ENCODE peak calls at places on chromosomes 5 and 9, in four cellular contexts. J is prostate gland, O is Panc1, M is glutamatergic neuron. A is an unnamed sample.

GRCh38 chr5:172642046-172642409 is 965 bp downstream of the NEURL1B start:
- DNase-seq in J (no peak), O (no peak), M (no peak), A (no peak)

GRCh38 chr5:176837707-176838115 is 27.4 kb downstream of the UNC5A start:
- DNase-seq in J (peak; percentile 78), O (no peak), M (no peak), A (peak; percentile 57)

GRCh38 chr5:149387982-149388381 is 8.9 kb upstream of the IL17B start:
- DNase-seq in J (no peak), O (no peak), M (no peak), A (no peak)

GRCh38 chr5:139419793-139420192 is 15.9 kb upstream of the SPATA24 start:
- DNase-seq in J (no peak), O (no peak), M (no peak), A (no peak)

GRCh38 chr5:55450050-55450765 is 84.6 kb downstream of the PLPP1 start:
- DNase-seq in J (no peak), O (no peak), M (no peak), A (no peak)

GRCh38 chr5:159208508-159209437 is 580 bp downstream of the RNF145 start:
- DNase-seq in J (peak; percentile 23), O (no peak), M (peak; percentile 76), A (peak; percentile 51)

GRCh38 chr9:111399211-111399739 is 69.3 kb upstream of the OR2K2 start:
- DNase-seq in J (no peak), O (no peak), M (no peak), A (no peak)

GRCh38 chr9:108049026-108049591 is 559.5 kb upstream of the KLF4 start:
- DNase-seq in J (peak; percentile 13), O (peak; percentile 91), M (no peak), A (no peak)

GRCh38 chr9:112049834-112050516 is 125.1 kb downstream of the SUSD1 start:
- DNase-seq in J (no peak), O (no peak), M (no peak), A (no peak)

GRCh38 chr5:118441956-118442355 is 546.4 kb downstream of the DTWD2 start:
- DNase-seq in J (no peak), O (no peak), M (no peak), A (no peak)

GRCh38 chr5:28810751-28811136 is 1772.4 kb upstream of the CDH9 start:
- DNase-seq in J (no peak), O (no peak), M (no peak), A (no peak)

GRCh38 chr5:160390787-160391696 is 8.8 kb downstream of the FAM200C start:
- DNase-seq in J (no peak), O (no peak), M (no peak), A (peak; percentile 19)

GRCh38 chr5:119476341-119476740 is 24.0 kb downstream of the HSD17B4 start:
- DNase-seq in J (no peak), O (no peak), M (no peak), A (no peak)

GRCh38 chr9:13675638-13676000 is 396.1 kb upstream of the MPDZ start:
- DNase-seq in J (no peak), O (no peak), M (no peak), A (no peak)